ENCODE peak calls at places on chromosomes 5 and 9, in nine cellular contexts. One of them, this sample, is unnamed.

GRCh38 chr5:68214472-68215207 is 916 bp upstream of the PIK3R1 start:
- DNase-seq in SW480: peak
- DNase-seq in NCI-H1694 treated with DMSO at 0.1 percent for 48 hours: no peak
- DNase-seq in tibial artery: no peak
- DNase-seq in stimulated activated CD8-positive, alpha-beta memory T cell treated with anti-CD3 and anti-CD28 coated beads, Interleukin-4, amount 100 ng/mL, for 1 hour: no peak
- DNase-seq in stimulated activated naive CD8-positive, alpha-beta T cell treated with anti-CD3 and anti-CD28 coated beads, Interleukin-15, Interleukin-2, amounts not matched to agents 100 U/mL and 50 U/mL, for 24 hours: no peak
- DNase-seq in HS-5: no peak
- DNase-seq in stimulated activated CD4-positive, alpha-beta T cell treated with anti-CD3 and anti-CD28 coated beads, Interleukin-2, amount 100 ng/mL, for 24 hours: no peak
- DNase-seq in mucosa of gallbladder: no peak
- DNase-seq in this sample: no peak

GRCh38 chr9:121133104-121133816 is 58.5 kb downstream of the CNTRL start:
- DNase-seq in HS-5: no peak
- DNase-seq in stimulated activated naive CD8-positive, alpha-beta T cell treated with anti-CD3 and anti-CD28 coated beads, Interleukin-15, Interleukin-2, amounts not matched to agents 100 U/mL and 50 U/mL, for 24 hours: peak
- DNase-seq in stimulated activated CD4-positive, alpha-beta T cell treated with anti-CD3 and anti-CD28 coated beads, Interleukin-2, amount 100 ng/mL, for 24 hours: peak
- DNase-seq in NCI-H1694 treated with DMSO at 0.1 percent for 48 hours: no peak
- DNase-seq in mucosa of gallbladder: peak
- DNase-seq in stimulated activated CD8-positive, alpha-beta memory T cell treated with anti-CD3 and anti-CD28 coated beads, Interleukin-4, amount 100 ng/mL, for 1 hour: peak
- DNase-seq in tibial artery: no peak
- DNase-seq in SW480: peak
- DNase-seq in this sample: peak

GRCh38 chr9:92289708-92290390 is 3.6 kb downstream of the IARS1 start:
- DNase-seq in stimulated activated naive CD8-positive, alpha-beta T cell treated with anti-CD3 and anti-CD28 coated beads, Interleukin-15, Interleukin-2, amounts not matched to agents 100 U/mL and 50 U/mL, for 24 hours: no peak
- DNase-seq in NCI-H1694 treated with DMSO at 0.1 percent for 48 hours: no peak
- DNase-seq in tibial artery: no peak
- DNase-seq in mucosa of gallbladder: no peak
- DNase-seq in stimulated activated CD4-positive, alpha-beta T cell treated with anti-CD3 and anti-CD28 coated beads, Interleukin-2, amount 100 ng/mL, for 24 hours: no peak
- DNase-seq in stimulated activated CD8-positive, alpha-beta memory T cell treated with anti-CD3 and anti-CD28 coated beads, Interleukin-4, amount 100 ng/mL, for 1 hour: no peak
- DNase-seq in HS-5: no peak
- DNase-seq in SW480: no peak
- DNase-seq in this sample: no peak

GRCh38 chr5:4130819-4131218 is 535.2 kb downstream of the IRX1 start:
- DNase-seq in mucosa of gallbladder: no peak
- DNase-seq in stimulated activated CD8-positive, alpha-beta memory T cell treated with anti-CD3 and anti-CD28 coated beads, Interleukin-4, amount 100 ng/mL, for 1 hour: no peak
- DNase-seq in stimulated activated naive CD8-positive, alpha-beta T cell treated with anti-CD3 and anti-CD28 coated beads, Interleukin-15, Interleukin-2, amounts not matched to agents 100 U/mL and 50 U/mL, for 24 hours: no peak
- DNase-seq in tibial artery: no peak
- DNase-seq in HS-5: no peak
- DNase-seq in SW480: no peak
- DNase-seq in stimulated activated CD4-positive, alpha-beta T cell treated with anti-CD3 and anti-CD28 coated beads, Interleukin-2, amount 100 ng/mL, for 24 hours: no peak
- DNase-seq in NCI-H1694 treated with DMSO at 0.1 percent for 48 hours: no peak
- DNase-seq in this sample: no peak

GRCh38 chr9:71704806-71705205 is 63.5 kb downstream of the CEMIP2 start:
- DNase-seq in stimulated activated naive CD8-positive, alpha-beta T cell treated with anti-CD3 and anti-CD28 coated beads, Interleukin-15, Interleukin-2, amounts not matched to agents 100 U/mL and 50 U/mL, for 24 hours: no peak
- DNase-seq in mucosa of gallbladder: no peak
- DNase-seq in SW480: no peak
- DNase-seq in NCI-H1694 treated with DMSO at 0.1 percent for 48 hours: no peak
- DNase-seq in tibial artery: no peak
- DNase-seq in HS-5: no peak
- DNase-seq in stimulated activated CD4-positive, alpha-beta T cell treated with anti-CD3 and anti-CD28 coated beads, Interleukin-2, amount 100 ng/mL, for 24 hours: no peak
- DNase-seq in stimulated activated CD8-positive, alpha-beta memory T cell treated with anti-CD3 and anti-CD28 coated beads, Interleukin-4, amount 100 ng/mL, for 1 hour: no peak
- DNase-seq in this sample: no peak

GRCh38 chr9:12065050-12065449 is 628.1 kb upstream of the TYRP1 start:
- DNase-seq in SW480: no peak
- DNase-seq in stimulated activated CD8-positive, alpha-beta memory T cell treated with anti-CD3 and anti-CD28 coated beads, Interleukin-4, amount 100 ng/mL, for 1 hour: no peak
- DNase-seq in NCI-H1694 treated with DMSO at 0.1 percent for 48 hours: no peak
- DNase-seq in mucosa of gallbladder: no peak
- DNase-seq in stimulated activated CD4-positive, alpha-beta T cell treated with anti-CD3 and anti-CD28 coated beads, Interleukin-2, amount 100 ng/mL, for 24 hours: no peak
- DNase-seq in stimulated activated naive CD8-positive, alpha-beta T cell treated with anti-CD3 and anti-CD28 coated beads, Interleukin-15, Interleukin-2, amounts not matched to agents 100 U/mL and 50 U/mL, for 24 hours: no peak
- DNase-seq in tibial artery: no peak
- DNase-seq in HS-5: no peak
- DNase-seq in this sample: no peak

GRCh38 chr9:134378901-134379338 is 52.7 kb downstream of the RXRA start:
- DNase-seq in HS-5: no peak
- DNase-seq in tibial artery: no peak
- DNase-seq in SW480: peak
- DNase-seq in stimulated activated CD4-positive, alpha-beta T cell treated with anti-CD3 and anti-CD28 coated beads, Interleukin-2, amount 100 ng/mL, for 24 hours: no peak
- DNase-seq in stimulated activated naive CD8-positive, alpha-beta T cell treated with anti-CD3 and anti-CD28 coated beads, Interleukin-15, Interleukin-2, amounts not matched to agents 100 U/mL and 50 U/mL, for 24 hours: no peak
- DNase-seq in stimulated activated CD8-positive, alpha-beta memory T cell treated with anti-CD3 and anti-CD28 coated beads, Interleukin-4, amount 100 ng/mL, for 1 hour: no peak
- DNase-seq in NCI-H1694 treated with DMSO at 0.1 percent for 48 hours: no peak
- DNase-seq in mucosa of gallbladder: peak
- DNase-seq in this sample: peak

GRCh38 chr5:58810086-58810485 is 227.2 kb downstream of the RAB3C start:
- DNase-seq in SW480: no peak
- DNase-seq in stimulated activated CD4-positive, alpha-beta T cell treated with anti-CD3 and anti-CD28 coated beads, Interleukin-2, amount 100 ng/mL, for 24 hours: no peak
- DNase-seq in stimulated activated naive CD8-positive, alpha-beta T cell treated with anti-CD3 and anti-CD28 coated beads, Interleukin-15, Interleukin-2, amounts not matched to agents 100 U/mL and 50 U/mL, for 24 hours: no peak
- DNase-seq in stimulated activated CD8-positive, alpha-beta memory T cell treated with anti-CD3 and anti-CD28 coated beads, Interleukin-4, amount 100 ng/mL, for 1 hour: no peak
- DNase-seq in tibial artery: no peak
- DNase-seq in HS-5: no peak
- DNase-seq in mucosa of gallbladder: no peak
- DNase-seq in NCI-H1694 treated with DMSO at 0.1 percent for 48 hours: no peak
- DNase-seq in this sample: no peak

GRCh38 chr9:132059351-132059750 is 20.3 kb downstream of the MED27 start:
- DNase-seq in stimulated activated CD8-positive, alpha-beta memory T cell treated with anti-CD3 and anti-CD28 coated beads, Interleukin-4, amount 100 ng/mL, for 1 hour: no peak
- DNase-seq in mucosa of gallbladder: no peak
- DNase-seq in SW480: no peak
- DNase-seq in stimulated activated CD4-positive, alpha-beta T cell treated with anti-CD3 and anti-CD28 coated beads, Interleukin-2, amount 100 ng/mL, for 24 hours: no peak
- DNase-seq in stimulated activated naive CD8-positive, alpha-beta T cell treated with anti-CD3 and anti-CD28 coated beads, Interleukin-15, Interleukin-2, amounts not matched to agents 100 U/mL and 50 U/mL, for 24 hours: no peak
- DNase-seq in NCI-H1694 treated with DMSO at 0.1 percent for 48 hours: no peak
- DNase-seq in HS-5: no peak
- DNase-seq in tibial artery: no peak
- DNase-seq in this sample: no peak

GRCh38 chr5:157502143-157502647 is 42.2 kb downstream of the NIPAL4 start:
- DNase-seq in stimulated activated CD4-positive, alpha-beta T cell treated with anti-CD3 and anti-CD28 coated beads, Interleukin-2, amount 100 ng/mL, for 24 hours: no peak
- DNase-seq in HS-5: no peak
- DNase-seq in tibial artery: no peak
- DNase-seq in mucosa of gallbladder: peak
- DNase-seq in NCI-H1694 treated with DMSO at 0.1 percent for 48 hours: no peak
- DNase-seq in SW480: no peak
- DNase-seq in stimulated activated naive CD8-positive, alpha-beta T cell treated with anti-CD3 and anti-CD28 coated beads, Interleukin-15, Interleukin-2, amounts not matched to agents 100 U/mL and 50 U/mL, for 24 hours: no peak
- DNase-seq in stimulated activated CD8-positive, alpha-beta memory T cell treated with anti-CD3 and anti-CD28 coated beads, Interleukin-4, amount 100 ng/mL, for 1 hour: no peak
- DNase-seq in this sample: no peak

GRCh38 chr9:2461886-2462285 is 159.7 kb upstream of the VLDLR start:
- DNase-seq in stimulated activated CD8-positive, alpha-beta memory T cell treated with anti-CD3 and anti-CD28 coated beads, Interleukin-4, amount 100 ng/mL, for 1 hour: no peak
- DNase-seq in NCI-H1694 treated with DMSO at 0.1 percent for 48 hours: peak
- DNase-seq in mucosa of gallbladder: no peak
- DNase-seq in tibial artery: no peak
- DNase-seq in stimulated activated CD4-positive, alpha-beta T cell treated with anti-CD3 and anti-CD28 coated beads, Interleukin-2, amount 100 ng/mL, for 24 hours: no peak
- DNase-seq in HS-5: no peak
- DNase-seq in stimulated activated naive CD8-positive, alpha-beta T cell treated with anti-CD3 and anti-CD28 coated beads, Interleukin-15, Interleukin-2, amounts not matched to agents 100 U/mL and 50 U/mL, for 24 hours: no peak
- DNase-seq in SW480: no peak
- DNase-seq in this sample: no peak

GRCh38 chr5:9546973-9547947 is 1.4 kb upstream of the SEMA5A start:
- DNase-seq in stimulated activated naive CD8-positive, alpha-beta T cell treated with anti-CD3 and anti-CD28 coated beads, Interleukin-15, Interleukin-2, amounts not matched to agents 100 U/mL and 50 U/mL, for 24 hours: no peak
- DNase-seq in stimulated activated CD4-positive, alpha-beta T cell treated with anti-CD3 and anti-CD28 coated beads, Interleukin-2, amount 100 ng/mL, for 24 hours: no peak
- DNase-seq in NCI-H1694 treated with DMSO at 0.1 percent for 48 hours: no peak
- DNase-seq in SW480: no peak
- DNase-seq in tibial artery: no peak
- DNase-seq in mucosa of gallbladder: no peak
- DNase-seq in HS-5: no peak
- DNase-seq in stimulated activated CD8-positive, alpha-beta memory T cell treated with anti-CD3 and anti-CD28 coated beads, Interleukin-4, amount 100 ng/mL, for 1 hour: no peak
- DNase-seq in this sample: peak

GRCh38 chr5:65191554-65192126 is 290.1 kb downstream of the ADAMTS6 start:
- DNase-seq in stimulated activated CD4-positive, alpha-beta T cell treated with anti-CD3 and anti-CD28 coated beads, Interleukin-2, amount 100 ng/mL, for 24 hours: no peak
- DNase-seq in NCI-H1694 treated with DMSO at 0.1 percent for 48 hours: no peak
- DNase-seq in stimulated activated CD8-positive, alpha-beta memory T cell treated with anti-CD3 and anti-CD28 coated beads, Interleukin-4, amount 100 ng/mL, for 1 hour: no peak
- DNase-seq in tibial artery: no peak
- DNase-seq in HS-5: no peak
- DNase-seq in stimulated activated naive CD8-positive, alpha-beta T cell treated with anti-CD3 and anti-CD28 coated beads, Interleukin-15, Interleukin-2, amounts not matched to agents 100 U/mL and 50 U/mL, for 24 hours: no peak
- DNase-seq in SW480: no peak
- DNase-seq in mucosa of gallbladder: no peak
- DNase-seq in this sample: no peak

GRCh38 chr9:98567540-98568233 is 141.0 kb downstream of the GABBR2 start:
- DNase-seq in HS-5: no peak
- DNase-seq in stimulated activated naive CD8-positive, alpha-beta T cell treated with anti-CD3 and anti-CD28 coated beads, Interleukin-15, Interleukin-2, amounts not matched to agents 100 U/mL and 50 U/mL, for 24 hours: no peak
- DNase-seq in stimulated activated CD4-positive, alpha-beta T cell treated with anti-CD3 and anti-CD28 coated beads, Interleukin-2, amount 100 ng/mL, for 24 hours: no peak
- DNase-seq in NCI-H1694 treated with DMSO at 0.1 percent for 48 hours: no peak
- DNase-seq in SW480: no peak
- DNase-seq in stimulated activated CD8-positive, alpha-beta memory T cell treated with anti-CD3 and anti-CD28 coated beads, Interleukin-4, amount 100 ng/mL, for 1 hour: no peak
- DNase-seq in mucosa of gallbladder: peak
- DNase-seq in tibial artery: no peak
- DNase-seq in this sample: no peak

GRCh38 chr5:43514471-43514815 is 505 bp downstream of the C5orf34 start:
- DNase-seq in stimulated activated CD8-positive, alpha-beta memory T cell treated with anti-CD3 and anti-CD28 coated beads, Interleukin-4, amount 100 ng/mL, for 1 hour: no peak
- DNase-seq in stimulated activated naive CD8-positive, alpha-beta T cell treated with anti-CD3 and anti-CD28 coated beads, Interleukin-15, Interleukin-2, amounts not matched to agents 100 U/mL and 50 U/mL, for 24 hours: peak
- DNase-seq in NCI-H1694 treated with DMSO at 0.1 percent for 48 hours: peak
- DNase-seq in tibial artery: no peak
- DNase-seq in HS-5: peak
- DNase-seq in SW480: peak
- DNase-seq in stimulated activated CD4-positive, alpha-beta T cell treated with anti-CD3 and anti-CD28 coated beads, Interleukin-2, amount 100 ng/mL, for 24 hours: peak
- DNase-seq in mucosa of gallbladder: no peak
- DNase-seq in this sample: no peak

GRCh38 chr5:14265574-14265973 is 122.4 kb downstream of the TRIO start:
- DNase-seq in stimulated activated naive CD8-positive, alpha-beta T cell treated with anti-CD3 and anti-CD28 coated beads, Interleukin-15, Interleukin-2, amounts not matched to agents 100 U/mL and 50 U/mL, for 24 hours: no peak
- DNase-seq in stimulated activated CD8-positive, alpha-beta memory T cell treated with anti-CD3 and anti-CD28 coated beads, Interleukin-4, amount 100 ng/mL, for 1 hour: no peak
- DNase-seq in tibial artery: no peak
- DNase-seq in stimulated activated CD4-positive, alpha-beta T cell treated with anti-CD3 and anti-CD28 coated beads, Interleukin-2, amount 100 ng/mL, for 24 hours: no peak
- DNase-seq in NCI-H1694 treated with DMSO at 0.1 percent for 48 hours: no peak
- DNase-seq in HS-5: peak
- DNase-seq in SW480: peak
- DNase-seq in mucosa of gallbladder: no peak
- DNase-seq in this sample: no peak